ENCODE peak calls at places on chromosome 21, in eight cellular contexts. W is astrocyte of the hippocampus; J is EL; Q is stimulated activated CD4-positive, alpha-beta T cell treated with anti-CD3 and anti-CD28 coated beads, Interleukin-15, amount 100 ng/mL, for 24 hours; R is A549; B is NCI-H1092; Z is mesenchymal stem cell; M is NCI-H1694. U is an unnamed sample.
A peak's percentile ranks its signal among the peaks of the same experiment; 100 is the strongest.

GRCh38 chr21:39004776-39005605 is 178.3 kb downstream of the PSMG1 start:
- DNase-seq in W (peak; percentile 49), J (peak; percentile 23), Q (no peak), R (no peak), B (peak; percentile 38), Z (peak; percentile 75), M (no peak), U (peak; percentile 32)

GRCh38 chr21:34367320-34367935 is 3.6 kb downstream of the KCNE2 start:
- DNase-seq in W (peak; percentile 82), J (peak; percentile 91), Q (peak; percentile 50), R (peak; percentile 26), B (peak; percentile 26), Z (peak; percentile 78), M (peak; percentile 54), U (peak; percentile 79)

GRCh38 chr21:44687671-44688070 is 5.7 kb upstream of the KRTAP12-1 start:
- DNase-seq in W (no peak), J (no peak), Q (no peak), R (no peak), B (no peak), Z (no peak), M (no peak), U (no peak)

GRCh38 chr21:36079010-36079649 is 9.3 kb downstream of the CBR1 start:
- DNase-seq in W (no peak), J (no peak), Q (peak; percentile 51), R (no peak), B (no peak), Z (no peak), M (no peak), U (no peak)

GRCh38 chr21:42472521-42472920 is 23.5 kb downstream of the RSPH1 start:
- DNase-seq in W (no peak), J (no peak), Q (no peak), R (no peak), B (no peak), Z (no peak), M (no peak), U (no peak)

GRCh38 chr21:44872568-44873355 is 728 bp downstream of the PTTG1IP start:
- DNase-seq in W (peak; percentile 61), J (peak; percentile 54), Q (peak; percentile 39), R (no peak), B (no peak), Z (peak; percentile 82), M (no peak), U (peak; percentile 60)

GRCh38 chr21:39445339-39446269 is at the start of gene LCA5L:
- DNase-seq in W (peak; percentile 97), J (peak; percentile 92), Q (peak; percentile 93), R (peak; percentile 70), B (peak; percentile 93), Z (peak; percentile 91), M (peak; percentile 66), U (peak; percentile 84)

GRCh38 chr21:14875704-14876364 is 189.0 kb downstream of the NRIP1 start:
- DNase-seq in W (peak; percentile 60), J (no peak), Q (no peak), R (no peak), B (no peak), Z (no peak), M (no peak), U (peak; percentile 75)

GRCh38 chr21:46117586-46118304 is 19.8 kb downstream of the COL6A2 start:
- DNase-seq in W (no peak), J (no peak), Q (no peak), R (no peak), B (no peak), Z (no peak), M (no peak), U (no peak)

GRCh38 chr21:26800455-26801454 is 44.5 kb downstream of the ADAMTS1 start:
- DNase-seq in W (no peak), J (no peak), Q (no peak), R (no peak), B (no peak), Z (peak; percentile 90), M (no peak), U (peak; percentile 93)

U was measured in iris pigment epithelial cell.